ENCODE peak calls at places on chromosome 1, in seven cellular contexts. One of them, this sample, is unnamed.

GRCh38 chr1:77889671-77890070 is 1.2 kb downstream of the NEXN start:
- DNase-seq in pancreas: no peak
- DNase-seq in MM.1S: no peak
- DNase-seq in heart left ventricle: peak; percentile 44
- DNase-seq in AG04450: peak; percentile 68
- DNase-seq in tibial artery: no peak
- DNase-seq in CD4-positive, alpha-beta T cell: no peak
- DNase-seq in this sample: no peak

GRCh38 chr1:33814166-33814565 is 49.7 kb upstream of the HMGB4 start:
- DNase-seq in pancreas: no peak
- DNase-seq in MM.1S: no peak
- DNase-seq in heart left ventricle: no peak
- DNase-seq in AG04450: no peak
- DNase-seq in tibial artery: no peak
- DNase-seq in CD4-positive, alpha-beta T cell: no peak
- DNase-seq in this sample: no peak

GRCh38 chr1:50976111-50976889 is 6.3 kb downstream of the CDKN2C start:
- DNase-seq in pancreas: no peak
- DNase-seq in MM.1S: no peak
- DNase-seq in heart left ventricle: no peak
- DNase-seq in AG04450: no peak
- DNase-seq in tibial artery: no peak
- DNase-seq in CD4-positive, alpha-beta T cell: no peak
- DNase-seq in this sample: no peak

GRCh38 chr1:217484881-217485280 is 146.0 kb downstream of the GPATCH2 start:
- DNase-seq in pancreas: no peak
- DNase-seq in MM.1S: no peak
- DNase-seq in heart left ventricle: no peak
- DNase-seq in AG04450: no peak
- DNase-seq in tibial artery: no peak
- DNase-seq in CD4-positive, alpha-beta T cell: no peak
- DNase-seq in this sample: no peak

GRCh38 chr1:76955652-76956051 is 88.4 kb downstream of the ST6GALNAC5 start:
- DNase-seq in pancreas: no peak
- DNase-seq in MM.1S: no peak
- DNase-seq in heart left ventricle: no peak
- DNase-seq in AG04450: no peak
- DNase-seq in tibial artery: no peak
- DNase-seq in CD4-positive, alpha-beta T cell: no peak
- DNase-seq in this sample: no peak

GRCh38 chr1:12326986-12327385 is 97.2 kb downstream of the VPS13D start:
- DNase-seq in pancreas: no peak
- DNase-seq in MM.1S: no peak
- DNase-seq in heart left ventricle: peak; percentile 27
- DNase-seq in AG04450: no peak
- DNase-seq in tibial artery: no peak
- DNase-seq in CD4-positive, alpha-beta T cell: no peak
- DNase-seq in this sample: peak; percentile 58

GRCh38 chr1:216723274-216723780 is at the start of gene ESRRG:
- DNase-seq in pancreas: peak; percentile 50
- DNase-seq in MM.1S: peak; percentile 77
- DNase-seq in heart left ventricle: peak; percentile 77
- DNase-seq in AG04450: no peak
- DNase-seq in tibial artery: no peak
- DNase-seq in CD4-positive, alpha-beta T cell: no peak
- DNase-seq in this sample: peak; percentile 70

GRCh38 chr1:103194060-103194459 is 85.7 kb upstream of the COL11A1 start:
- DNase-seq in pancreas: no peak
- DNase-seq in MM.1S: no peak
- DNase-seq in heart left ventricle: no peak
- DNase-seq in AG04450: no peak
- DNase-seq in tibial artery: no peak
- DNase-seq in CD4-positive, alpha-beta T cell: no peak
- DNase-seq in this sample: no peak

GRCh38 chr1:216119600-216119999 is 303.6 kb downstream of the USH2A start:
- DNase-seq in pancreas: no peak
- DNase-seq in MM.1S: peak; percentile 56
- DNase-seq in heart left ventricle: no peak
- DNase-seq in AG04450: peak; percentile 11
- DNase-seq in tibial artery: no peak
- DNase-seq in CD4-positive, alpha-beta T cell: no peak
- DNase-seq in this sample: no peak

GRCh38 chr1:226602186-226603029 is 53.8 kb downstream of the STUM start:
- DNase-seq in pancreas: no peak
- DNase-seq in MM.1S: no peak
- DNase-seq in heart left ventricle: peak; percentile 80
- DNase-seq in AG04450: peak; percentile 59
- DNase-seq in tibial artery: peak; percentile 64
- DNase-seq in CD4-positive, alpha-beta T cell: no peak
- DNase-seq in this sample: peak; percentile 83

GRCh38 chr1:231512147-231512698 is 16.2 kb upstream of the TSNAX start:
- DNase-seq in pancreas: no peak
- DNase-seq in MM.1S: no peak
- DNase-seq in heart left ventricle: no peak
- DNase-seq in AG04450: no peak
- DNase-seq in tibial artery: no peak
- DNase-seq in CD4-positive, alpha-beta T cell: no peak
- DNase-seq in this sample: no peak

GRCh38 chr1:11670747-11671146 is 6.7 kb downstream of the FBXO6 start:
- DNase-seq in pancreas: no peak
- DNase-seq in MM.1S: no peak
- DNase-seq in heart left ventricle: no peak
- DNase-seq in AG04450: no peak
- DNase-seq in tibial artery: no peak
- DNase-seq in CD4-positive, alpha-beta T cell: no peak
- DNase-seq in this sample: no peak

GRCh38 chr1:23793861-23794731 is 3.2 kb downstream of the LYPLA2 start:
- DNase-seq in pancreas: no peak
- DNase-seq in MM.1S: no peak
- DNase-seq in heart left ventricle: no peak
- DNase-seq in AG04450: no peak
- DNase-seq in tibial artery: no peak
- DNase-seq in CD4-positive, alpha-beta T cell: no peak
- DNase-seq in this sample: peak; percentile 49

GRCh38 chr1:178037510-178038253 is 56.2 kb upstream of the RASAL2 start:
- DNase-seq in pancreas: peak; percentile 88
- DNase-seq in MM.1S: peak; percentile 2
- DNase-seq in heart left ventricle: peak; percentile 94
- DNase-seq in AG04450: no peak
- DNase-seq in tibial artery: peak; percentile 74
- DNase-seq in CD4-positive, alpha-beta T cell: no peak
- DNase-seq in this sample: peak; percentile 89

DNA sequence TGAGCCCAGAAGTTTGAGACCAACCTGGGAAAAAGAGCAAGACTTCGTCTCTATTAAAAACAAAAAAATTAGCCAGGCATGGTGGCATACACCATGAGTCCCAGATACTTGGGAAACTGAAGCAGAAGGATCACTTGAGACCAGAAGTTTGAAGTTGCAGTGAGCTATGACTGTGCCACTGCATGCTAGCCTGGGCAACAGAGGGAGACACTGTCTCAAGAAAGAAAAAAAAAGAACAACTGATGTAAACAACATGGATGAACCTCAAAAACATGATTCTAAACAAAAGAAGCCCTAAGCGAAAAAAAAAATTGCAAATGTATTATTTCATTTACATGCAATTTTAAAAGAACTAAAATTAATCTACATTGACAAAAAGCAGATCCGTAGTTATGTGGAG is 9.0 kb downstream of the LRRC40 start:
- DNase-seq in pancreas: no peak
- DNase-seq in MM.1S: no peak
- DNase-seq in heart left ventricle: no peak
- DNase-seq in AG04450: no peak
- DNase-seq in tibial artery: no peak
- DNase-seq in CD4-positive, alpha-beta T cell: no peak
- DNase-seq in this sample: no peak
- TF ChIP-seq CTCF in pancreas: no peak
- TF ChIP-seq CTCF in MM.1S: no peak
- TF ChIP-seq CTCF in heart left ventricle: no peak
- TF ChIP-seq CTCF in AG04450: no peak
- TF ChIP-seq CTCF in tibial artery: no peak
- TF ChIP-seq CTCF in CD4-positive, alpha-beta T cell: no peak
- TF ChIP-seq CTCF in this sample: no peak

DNA sequence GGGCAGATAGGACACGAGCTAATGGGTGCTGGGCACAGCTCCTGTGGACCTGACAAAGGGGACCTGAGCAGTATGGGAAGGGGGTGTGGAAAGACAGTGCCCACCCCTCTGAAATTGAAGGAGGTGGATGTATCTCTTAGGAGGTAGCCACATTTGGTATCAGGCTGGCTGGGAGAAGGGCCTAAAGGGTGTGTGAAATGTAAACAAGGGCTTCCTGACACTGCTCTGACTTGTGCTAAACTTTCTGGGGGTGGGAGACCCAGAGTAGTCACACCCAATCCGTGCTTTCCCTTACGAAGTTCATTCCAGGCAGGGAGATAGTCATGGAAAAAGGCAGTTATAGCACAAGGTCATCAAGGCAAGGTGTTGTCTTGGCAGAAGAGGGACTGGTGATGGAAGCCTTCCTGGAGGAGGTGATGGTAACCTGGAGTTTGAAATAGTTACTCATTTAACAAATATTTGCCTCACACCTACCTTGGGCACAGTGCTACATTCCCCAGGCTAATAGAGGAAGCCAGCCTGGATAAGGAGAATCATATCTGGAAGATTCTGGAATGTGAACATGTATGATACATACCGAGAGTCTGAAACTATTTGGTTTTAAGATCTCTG is 5.3 kb upstream of the CCDC24 start:
- DNase-seq in pancreas: no peak
- DNase-seq in MM.1S: no peak
- DNase-seq in heart left ventricle: no peak
- DNase-seq in AG04450: no peak
- DNase-seq in tibial artery: no peak
- DNase-seq in CD4-positive, alpha-beta T cell: no peak
- DNase-seq in this sample: no peak
- H3K27ac ChIP-seq in pancreas: no peak overlapping the region
- H3K27ac ChIP-seq in MM.1S: no peak overlapping the region
- H3K27ac ChIP-seq in heart left ventricle: no peak overlapping the region
- H3K27ac ChIP-seq in AG04450: no peak overlapping the region
- H3K27ac ChIP-seq in tibial artery: no peak overlapping the region
- H3K27ac ChIP-seq in CD4-positive, alpha-beta T cell: no peak overlapping the region
- H3K27ac ChIP-seq in this sample: no peak overlapping the region

GRCh38 chr1:30283199-30283962 is 440.0 kb downstream of the MATN1 start:
- DNase-seq in pancreas: no peak
- DNase-seq in MM.1S: no peak
- DNase-seq in heart left ventricle: no peak
- DNase-seq in AG04450: no peak
- DNase-seq in tibial artery: no peak
- DNase-seq in CD4-positive, alpha-beta T cell: no peak
- DNase-seq in this sample: no peak

GRCh38 chr1:30285461-30286050 is 437.8 kb downstream of the MATN1 start:
- DNase-seq in pancreas: no peak
- DNase-seq in MM.1S: no peak
- DNase-seq in heart left ventricle: no peak
- DNase-seq in AG04450: no peak
- DNase-seq in tibial artery: no peak
- DNase-seq in CD4-positive, alpha-beta T cell: no peak
- DNase-seq in this sample: no peak

GRCh38 chr1:30284728-30285460 is 438.5 kb downstream of the MATN1 start:
- DNase-seq in pancreas: no peak
- DNase-seq in MM.1S: no peak
- DNase-seq in heart left ventricle: no peak
- DNase-seq in AG04450: no peak
- DNase-seq in tibial artery: no peak
- DNase-seq in CD4-positive, alpha-beta T cell: no peak
- DNase-seq in this sample: no peak

GRCh38 chr1:30286241-30286983 is 437.0 kb downstream of the MATN1 start:
- DNase-seq in pancreas: no peak
- DNase-seq in MM.1S: no peak
- DNase-seq in heart left ventricle: no peak
- DNase-seq in AG04450: no peak
- DNase-seq in tibial artery: no peak
- DNase-seq in CD4-positive, alpha-beta T cell: no peak
- DNase-seq in this sample: no peak

DNA sequence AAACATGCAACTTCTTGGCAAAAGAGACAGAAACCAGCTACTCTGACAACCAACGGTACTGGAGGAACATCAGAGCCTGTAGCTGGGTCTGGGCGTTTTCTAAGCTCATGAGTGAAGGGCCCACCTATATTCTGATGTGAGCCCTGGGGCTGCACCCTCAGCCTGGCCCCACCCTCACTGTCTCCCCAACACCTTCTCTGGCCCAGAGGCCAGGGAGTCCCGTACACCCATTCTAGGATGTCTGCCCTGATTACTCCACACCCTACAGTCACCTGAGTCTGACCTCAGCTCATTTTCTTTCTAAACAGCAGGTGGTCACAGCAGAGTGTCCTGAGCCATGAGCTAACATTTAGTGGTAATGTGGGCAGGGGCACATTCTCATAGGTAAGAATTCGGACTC is 439.2 kb downstream of the MATN1 start:
- DNase-seq in pancreas: no peak
- DNase-seq in MM.1S: no peak
- DNase-seq in heart left ventricle: no peak
- DNase-seq in AG04450: no peak
- DNase-seq in tibial artery: no peak
- DNase-seq in CD4-positive, alpha-beta T cell: no peak
- DNase-seq in this sample: no peak
- TF ChIP-seq CTCF in pancreas: no peak
- TF ChIP-seq CTCF in MM.1S: no peak
- TF ChIP-seq CTCF in heart left ventricle: no peak
- TF ChIP-seq CTCF in AG04450: no peak
- TF ChIP-seq CTCF in tibial artery: no peak
- TF ChIP-seq CTCF in CD4-positive, alpha-beta T cell: no peak
- TF ChIP-seq CTCF in this sample: no peak

GRCh38 chr1:19644761-19645543 is 841 bp downstream of the NBL1 start:
- DNase-seq in pancreas: no peak
- DNase-seq in MM.1S: no peak
- DNase-seq in heart left ventricle: no peak
- DNase-seq in AG04450: no peak
- DNase-seq in tibial artery: no peak
- DNase-seq in CD4-positive, alpha-beta T cell: peak; percentile 37
- DNase-seq in this sample: peak; percentile 36

GRCh38 chr1:19647643-19648042 is 3.5 kb downstream of the NBL1 start:
- DNase-seq in pancreas: no peak
- DNase-seq in MM.1S: no peak
- DNase-seq in heart left ventricle: no peak
- DNase-seq in AG04450: no peak
- DNase-seq in tibial artery: no peak
- DNase-seq in CD4-positive, alpha-beta T cell: peak; percentile 38
- DNase-seq in this sample: no peak

GRCh38 chr1:19646771-19647319 is 2.7 kb downstream of the NBL1 start:
- DNase-seq in pancreas: no peak
- DNase-seq in MM.1S: no peak
- DNase-seq in heart left ventricle: no peak
- DNase-seq in AG04450: no peak
- DNase-seq in tibial artery: no peak
- DNase-seq in CD4-positive, alpha-beta T cell: no peak
- DNase-seq in this sample: no peak

GRCh38 chr1:19645544-19646252 is 1.6 kb downstream of the NBL1 start:
- DNase-seq in pancreas: no peak
- DNase-seq in MM.1S: no peak
- DNase-seq in heart left ventricle: no peak
- DNase-seq in AG04450: no peak
- DNase-seq in tibial artery: no peak
- DNase-seq in CD4-positive, alpha-beta T cell: no peak
- DNase-seq in this sample: no peak

DNA sequence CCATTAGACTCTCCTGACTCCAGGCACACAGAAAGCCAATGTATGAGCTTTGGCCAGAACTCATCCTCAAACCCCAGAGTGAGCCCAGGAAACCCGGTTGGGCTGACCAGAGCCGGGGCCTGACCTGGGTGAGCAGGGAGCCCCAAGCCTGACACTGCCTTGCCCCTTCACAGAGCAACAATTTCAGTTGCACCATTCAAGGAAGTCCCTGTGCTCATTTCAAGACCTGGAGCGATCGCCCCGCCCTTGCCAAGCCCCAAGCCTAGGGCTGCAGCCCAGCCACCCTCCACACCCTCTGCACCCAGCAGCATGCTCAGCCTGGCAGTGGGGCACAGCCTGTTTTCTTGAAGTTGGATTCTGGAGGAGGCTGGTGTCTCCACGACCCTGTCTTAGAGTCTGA is 2.3 kb downstream of the NBL1 start:
- DNase-seq in pancreas: no peak
- DNase-seq in MM.1S: no peak
- DNase-seq in heart left ventricle: no peak
- DNase-seq in AG04450: no peak
- DNase-seq in tibial artery: no peak
- DNase-seq in CD4-positive, alpha-beta T cell: no peak
- DNase-seq in this sample: no peak
- H3K27ac ChIP-seq in pancreas: no peak overlapping the region
- H3K27ac ChIP-seq in MM.1S: no peak overlapping the region
- H3K27ac ChIP-seq in heart left ventricle: peak overlapping the region; percentile 92
- H3K27ac ChIP-seq in AG04450: no peak overlapping the region
- H3K27ac ChIP-seq in tibial artery: peak overlapping the region; percentile 89
- H3K27ac ChIP-seq in CD4-positive, alpha-beta T cell: no peak overlapping the region
- H3K27ac ChIP-seq in this sample: no peak overlapping the region